ENCODE peak calls at places on chromosomes 16 and 17, in ten cellular contexts. One of them, this sample, is unnamed. For H3K4me1, the result is how much of the 10 kb centered on the place peaks cover.

GRCh38 chr16:23206986-23207385 is 24.4 kb downstream of the SCNN1G start:
- DNase-seq in small intestine: no peak
- DNase-seq in uterus: no peak
- DNase-seq in Peyer's patch: no peak
- DNase-seq in CD8-positive, alpha-beta T cell: no peak
- DNase-seq in transverse colon: no peak
- DNase-seq in prostate gland: no peak
- DNase-seq in PC-9: no peak
- DNase-seq in CD8-positive, alpha-beta memory T cell: no peak
- DNase-seq in heart right ventricle: no peak
- DNase-seq in this sample: no peak

GRCh38 chr17:50218771-50219315 is 17.4 kb upstream of the COL1A1 start:
- DNase-seq in heart right ventricle: no peak
- DNase-seq in Peyer's patch: peak
- DNase-seq in CD8-positive, alpha-beta memory T cell: no peak
- DNase-seq in prostate gland: no peak
- DNase-seq in small intestine: no peak
- DNase-seq in PC-9: peak
- DNase-seq in CD8-positive, alpha-beta T cell: no peak
- DNase-seq in uterus: no peak
- DNase-seq in transverse colon: no peak
- DNase-seq in this sample: no peak

GRCh38 chr16:11394593-11394960 is 49.3 kb downstream of the RMI2 start:
- DNase-seq in transverse colon: no peak
- DNase-seq in prostate gland: no peak
- DNase-seq in CD8-positive, alpha-beta T cell: no peak
- DNase-seq in CD8-positive, alpha-beta memory T cell: no peak
- DNase-seq in heart right ventricle: no peak
- DNase-seq in small intestine: no peak
- DNase-seq in uterus: no peak
- DNase-seq in PC-9: no peak
- DNase-seq in Peyer's patch: no peak
- DNase-seq in this sample: peak

GRCh38 chr17:2041561-2042354 is at the start of gene OVCA2:
- DNase-seq in PC-9: peak
- DNase-seq in CD8-positive, alpha-beta T cell: peak
- DNase-seq in heart right ventricle: peak
- DNase-seq in prostate gland: peak
- DNase-seq in small intestine: peak
- DNase-seq in CD8-positive, alpha-beta memory T cell: peak
- DNase-seq in uterus: peak
- DNase-seq in Peyer's patch: peak
- DNase-seq in transverse colon: peak
- DNase-seq in this sample: peak

GRCh38 chr17:19978206-19978802 is 676 bp upstream of the AKAP10 start:
- DNase-seq in prostate gland: peak
- DNase-seq in small intestine: no peak
- DNase-seq in PC-9: no peak
- DNase-seq in heart right ventricle: no peak
- DNase-seq in CD8-positive, alpha-beta T cell: no peak
- DNase-seq in uterus: no peak
- DNase-seq in transverse colon: no peak
- DNase-seq in CD8-positive, alpha-beta memory T cell: no peak
- DNase-seq in Peyer's patch: peak
- DNase-seq in this sample: no peak

GRCh38 chr17:75159196-75160031 is 5.1 kb upstream of the JPT1 start:
- DNase-seq in small intestine: peak
- DNase-seq in heart right ventricle: no peak
- DNase-seq in uterus: no peak
- DNase-seq in CD8-positive, alpha-beta T cell: no peak
- DNase-seq in transverse colon: no peak
- DNase-seq in CD8-positive, alpha-beta memory T cell: no peak
- DNase-seq in prostate gland: no peak
- DNase-seq in PC-9: peak
- DNase-seq in Peyer's patch: peak
- DNase-seq in this sample: peak

GRCh38 chr17:66726846-66727245 is 108.1 kb upstream of the CACNG5 start:
- DNase-seq in transverse colon: no peak
- DNase-seq in heart right ventricle: no peak
- DNase-seq in PC-9: no peak
- DNase-seq in small intestine: no peak
- DNase-seq in CD8-positive, alpha-beta T cell: no peak
- DNase-seq in uterus: no peak
- DNase-seq in prostate gland: no peak
- DNase-seq in CD8-positive, alpha-beta memory T cell: no peak
- DNase-seq in Peyer's patch: no peak
- DNase-seq in this sample: no peak

GRCh38 chr17:40791808-40792436 is 7.8 kb downstream of the KRT28 start:
- DNase-seq in CD8-positive, alpha-beta T cell: no peak
- DNase-seq in heart right ventricle: no peak
- DNase-seq in uterus: no peak
- DNase-seq in transverse colon: no peak
- DNase-seq in PC-9: no peak
- DNase-seq in CD8-positive, alpha-beta memory T cell: no peak
- DNase-seq in prostate gland: no peak
- DNase-seq in Peyer's patch: no peak
- DNase-seq in small intestine: peak
- DNase-seq in this sample: no peak

GRCh38 chr17:9899280-9900018 is 5.6 kb downstream of the RCVRN start:
- DNase-seq in CD8-positive, alpha-beta T cell: no peak
- DNase-seq in Peyer's patch: no peak
- DNase-seq in CD8-positive, alpha-beta memory T cell: no peak
- DNase-seq in PC-9: no peak
- DNase-seq in transverse colon: no peak
- DNase-seq in small intestine: no peak
- DNase-seq in prostate gland: no peak
- DNase-seq in heart right ventricle: no peak
- DNase-seq in uterus: peak
- DNase-seq in this sample: peak

GRCh38 chr16:83947642-83948234 is 5.3 kb upstream of the OSGIN1 start:
- DNase-seq in CD8-positive, alpha-beta T cell: no peak
- DNase-seq in CD8-positive, alpha-beta memory T cell: no peak
- DNase-seq in transverse colon: no peak
- DNase-seq in heart right ventricle: no peak
- DNase-seq in PC-9: no peak
- DNase-seq in Peyer's patch: no peak
- DNase-seq in small intestine: no peak
- DNase-seq in prostate gland: no peak
- DNase-seq in uterus: no peak
- DNase-seq in this sample: no peak

GRCh38 chr17:18248300-18248731 is 10.2 kb downstream of the FLII start:
- DNase-seq in PC-9: peak
- DNase-seq in CD8-positive, alpha-beta memory T cell: peak
- DNase-seq in prostate gland: peak
- DNase-seq in small intestine: peak
- DNase-seq in Peyer's patch: peak
- DNase-seq in CD8-positive, alpha-beta T cell: peak
- DNase-seq in heart right ventricle: peak
- DNase-seq in uterus: peak
- DNase-seq in transverse colon: peak
- DNase-seq in this sample: no peak

GRCh38 chr17:73521376-73521775 is 122.9 kb downstream of the SDK2 start:
- DNase-seq in Peyer's patch: no peak
- DNase-seq in transverse colon: no peak
- DNase-seq in uterus: no peak
- DNase-seq in PC-9: no peak
- DNase-seq in CD8-positive, alpha-beta T cell: no peak
- DNase-seq in CD8-positive, alpha-beta memory T cell: no peak
- DNase-seq in heart right ventricle: no peak
- DNase-seq in prostate gland: no peak
- DNase-seq in small intestine: no peak
- DNase-seq in this sample: no peak

GRCh38 chr16:35370617-35371016 is 1911.2 kb downstream of the TP53TG3F start:
- DNase-seq in small intestine: no peak
- DNase-seq in transverse colon: no peak
- DNase-seq in Peyer's patch: no peak
- DNase-seq in CD8-positive, alpha-beta T cell: no peak
- DNase-seq in uterus: no peak
- DNase-seq in heart right ventricle: no peak
- DNase-seq in PC-9: no peak
- DNase-seq in CD8-positive, alpha-beta memory T cell: no peak
- DNase-seq in prostate gland: no peak
- DNase-seq in this sample: no peak

GRCh38 chr16:86391987-86392386 is 118.3 kb upstream of the FOXF1 start:
- DNase-seq in transverse colon: no peak
- DNase-seq in heart right ventricle: no peak
- DNase-seq in uterus: no peak
- DNase-seq in prostate gland: no peak
- DNase-seq in CD8-positive, alpha-beta T cell: no peak
- DNase-seq in PC-9: no peak
- DNase-seq in Peyer's patch: no peak
- DNase-seq in small intestine: no peak
- DNase-seq in CD8-positive, alpha-beta memory T cell: no peak
- DNase-seq in this sample: no peak

GRCh38 chr17:75087558-75088453 is at the start of gene SLC16A5:
- DNase-seq in CD8-positive, alpha-beta T cell: peak
- DNase-seq in heart right ventricle: peak
- DNase-seq in prostate gland: peak
- DNase-seq in CD8-positive, alpha-beta memory T cell: peak
- DNase-seq in PC-9: peak
- DNase-seq in small intestine: peak
- DNase-seq in Peyer's patch: peak
- DNase-seq in transverse colon: peak
- DNase-seq in uterus: peak
- DNase-seq in this sample: peak

DNA sequence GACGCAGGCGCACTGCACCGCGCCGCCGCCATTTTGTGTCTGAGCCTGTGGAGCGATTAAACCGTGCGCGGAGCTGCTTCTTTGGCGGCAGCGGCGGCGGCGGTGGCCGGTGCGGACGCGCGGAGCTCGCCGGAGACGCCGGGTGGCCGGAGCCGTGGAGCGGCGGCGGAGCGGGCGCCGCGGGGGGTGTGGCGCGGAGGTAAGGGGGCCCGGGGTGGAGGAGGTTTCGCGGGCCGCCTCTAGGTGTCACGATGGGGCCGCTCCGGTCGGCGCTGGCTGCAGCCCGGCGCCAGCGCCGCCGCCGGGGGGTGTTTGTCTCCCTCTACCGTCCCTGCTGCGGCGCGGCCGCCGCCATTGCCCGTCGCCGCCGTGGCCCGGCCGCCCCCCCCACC is at the start of gene CTCF:
- DNase-seq in uterus: peak
- DNase-seq in transverse colon: peak
- DNase-seq in Peyer's patch: peak
- DNase-seq in small intestine: peak
- DNase-seq in CD8-positive, alpha-beta T cell: peak
- DNase-seq in heart right ventricle: peak
- DNase-seq in PC-9: no peak
- DNase-seq in prostate gland: peak
- DNase-seq in CD8-positive, alpha-beta memory T cell: peak
- DNase-seq in this sample: no peak
- H3K4me1 ChIP-seq in uterus: under half
- H3K4me1 ChIP-seq in transverse colon: under half
- H3K4me1 ChIP-seq in Peyer's patch: under half
- H3K4me1 ChIP-seq in small intestine: under half
- H3K4me1 ChIP-seq in CD8-positive, alpha-beta T cell: under half
- H3K4me1 ChIP-seq in heart right ventricle: under half
- H3K4me1 ChIP-seq in PC-9: under half
- H3K4me1 ChIP-seq in prostate gland: under half
- H3K4me1 ChIP-seq in CD8-positive, alpha-beta memory T cell: under half
- H3K4me1 ChIP-seq in this sample: under half

DNA sequence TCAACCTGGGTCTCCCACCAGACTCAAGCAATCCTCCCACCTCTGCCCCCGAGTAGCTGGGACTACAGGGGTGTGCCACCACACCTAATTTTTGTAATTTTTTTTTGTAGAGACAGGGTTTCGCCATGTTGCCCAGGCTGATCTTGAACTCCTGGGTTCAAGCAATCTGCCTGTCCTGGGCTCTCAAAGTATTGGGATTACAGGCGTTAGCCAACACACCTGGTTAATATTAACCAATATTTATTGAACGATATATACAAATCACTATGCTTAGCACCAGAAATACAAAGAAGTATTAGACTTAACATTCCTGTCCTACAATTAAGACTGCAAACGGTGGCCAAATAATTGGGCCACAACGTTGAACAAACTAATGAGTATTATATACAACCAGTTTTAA is 4.2 kb downstream of the MBTD1 start:
- DNase-seq in PC-9: no peak
- DNase-seq in Peyer's patch: no peak
- DNase-seq in uterus: no peak
- DNase-seq in small intestine: peak
- DNase-seq in CD8-positive, alpha-beta memory T cell: no peak
- DNase-seq in CD8-positive, alpha-beta T cell: no peak
- DNase-seq in prostate gland: no peak
- DNase-seq in heart right ventricle: no peak
- DNase-seq in transverse colon: no peak
- DNase-seq in this sample: no peak
- H3K4me1 ChIP-seq in PC-9: under half
- H3K4me1 ChIP-seq in Peyer's patch: under half
- H3K4me1 ChIP-seq in uterus: under half
- H3K4me1 ChIP-seq in small intestine: under half
- H3K4me1 ChIP-seq in CD8-positive, alpha-beta memory T cell: under half
- H3K4me1 ChIP-seq in CD8-positive, alpha-beta T cell: under half
- H3K4me1 ChIP-seq in prostate gland: under half
- H3K4me1 ChIP-seq in heart right ventricle: under half
- H3K4me1 ChIP-seq in transverse colon: under half
- H3K4me1 ChIP-seq in this sample: under half

DNA sequence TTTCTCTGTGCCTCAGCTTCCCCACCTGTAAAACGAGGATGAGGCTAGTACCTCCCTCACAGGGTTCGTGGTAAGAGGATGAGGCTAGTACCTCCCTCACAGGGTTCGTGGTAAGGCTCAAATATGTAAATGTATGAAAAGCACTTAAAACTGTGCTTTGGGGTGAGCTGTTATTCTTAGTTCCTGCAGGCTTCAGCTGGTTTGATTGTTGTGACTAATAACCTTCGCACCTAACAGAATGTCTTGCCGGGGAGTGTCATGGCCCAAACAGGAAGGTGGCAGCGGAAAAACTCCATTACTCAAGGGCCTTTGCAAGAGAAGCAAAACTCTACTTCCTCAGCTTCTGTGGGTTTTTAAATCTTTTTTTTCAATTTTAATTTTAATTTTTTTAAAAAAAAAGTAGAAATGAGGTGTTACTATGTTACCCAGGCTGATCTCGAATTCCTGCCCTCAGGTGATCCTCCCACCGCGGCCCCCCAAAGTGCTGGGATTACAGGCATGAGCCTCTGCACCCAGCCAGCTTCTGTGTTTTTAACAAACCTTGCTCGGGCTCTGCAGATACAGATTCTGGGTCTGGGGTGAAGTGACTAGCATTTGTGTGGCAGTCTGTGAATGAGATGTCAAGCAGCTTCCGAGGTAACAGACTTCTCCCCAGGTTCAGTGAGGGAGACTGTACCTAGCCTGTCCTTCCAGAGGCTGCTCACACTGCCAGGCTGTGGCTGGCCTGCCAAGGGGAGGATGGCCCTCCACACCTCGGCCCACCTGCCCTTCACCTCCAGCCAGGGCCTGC is 103.0 kb downstream of the RAB11FIP4 start:
- DNase-seq in prostate gland: no peak
- DNase-seq in Peyer's patch: peak
- DNase-seq in CD8-positive, alpha-beta memory T cell: peak
- DNase-seq in small intestine: peak
- DNase-seq in transverse colon: peak
- DNase-seq in uterus: no peak
- DNase-seq in CD8-positive, alpha-beta T cell: peak
- DNase-seq in PC-9: peak
- DNase-seq in heart right ventricle: no peak
- DNase-seq in this sample: no peak
- H3K4me1 ChIP-seq in prostate gland: under half
- H3K4me1 ChIP-seq in Peyer's patch: under half
- H3K4me1 ChIP-seq in CD8-positive, alpha-beta memory T cell: half or more
- H3K4me1 ChIP-seq in small intestine: under half
- H3K4me1 ChIP-seq in transverse colon: half or more
- H3K4me1 ChIP-seq in uterus: under half
- H3K4me1 ChIP-seq in CD8-positive, alpha-beta T cell: half or more
- H3K4me1 ChIP-seq in PC-9: half or more
- H3K4me1 ChIP-seq in heart right ventricle: under half
- H3K4me1 ChIP-seq in this sample: half or more

GRCh38 chr17:56718515-56718914 is 115.2 kb downstream of the C17orf67 start:
- DNase-seq in transverse colon: no peak
- DNase-seq in heart right ventricle: no peak
- DNase-seq in CD8-positive, alpha-beta T cell: no peak
- DNase-seq in small intestine: no peak
- DNase-seq in Peyer's patch: no peak
- DNase-seq in CD8-positive, alpha-beta memory T cell: no peak
- DNase-seq in PC-9: no peak
- DNase-seq in uterus: no peak
- DNase-seq in prostate gland: no peak
- DNase-seq in this sample: no peak
- H3K4me1 ChIP-seq in transverse colon: under half
- H3K4me1 ChIP-seq in heart right ventricle: under half
- H3K4me1 ChIP-seq in CD8-positive, alpha-beta T cell: under half
- H3K4me1 ChIP-seq in small intestine: under half
- H3K4me1 ChIP-seq in Peyer's patch: under half
- H3K4me1 ChIP-seq in CD8-positive, alpha-beta memory T cell: under half
- H3K4me1 ChIP-seq in PC-9: under half
- H3K4me1 ChIP-seq in uterus: under half
- H3K4me1 ChIP-seq in prostate gland: under half
- H3K4me1 ChIP-seq in this sample: under half

This sample was measured in suprapubic skin.